ENCODE peak calls at places on chromosomes 5 and 9, in ten cellular contexts. L is Peyer's patch; C is colonic mucosa; P is AG04449; J is CD8-positive, alpha-beta T cell; Z is SK-N-SH; B is progenitor cell of endocrine pancreas; D is heart left ventricle; U is ascending aorta; F is HFF-Myc. A is an unnamed sample.

GRCh38 chr5:134006119-134006514 is 1.3 kb upstream of the VDAC1 start:
- DNase-seq in L (no peak), C (no peak), P (no peak), J (no peak), Z (no peak), B (no peak), D (no peak), U (no peak), F (no peak), A (no peak)

GRCh38 chr9:14433841-14434511 is 120.0 kb upstream of the NFIB start:
- DNase-seq in L (no peak), C (no peak), P (no peak), J (no peak), Z (no peak), B (no peak), D (peak), U (no peak), F (peak), A (no peak)

GRCh38 chr5:32202394-32202793 is 28.3 kb upstream of the GOLPH3 start:
- DNase-seq in L (no peak), C (no peak), P (peak), J (no peak), Z (no peak), B (no peak), D (no peak), U (no peak), F (no peak), A (no peak)

GRCh38 chr5:128551476-128551875 is 13.4 kb upstream of the FBN2 start:
- DNase-seq in L (no peak), C (no peak), P (no peak), J (no peak), Z (no peak), B (no peak), D (no peak), U (no peak), F (no peak), A (no peak)

GRCh38 chr9:132782106-132782505 is 96.0 kb downstream of the AK8 start:
- DNase-seq in L (no peak), C (no peak), P (no peak), J (no peak), Z (no peak), B (no peak), D (no peak), U (no peak), F (no peak), A (no peak)

GRCh38 chr5:83653669-83654068 is 67.0 kb downstream of the HAPLN1 start:
- DNase-seq in L (no peak), C (no peak), P (no peak), J (no peak), Z (no peak), B (no peak), D (no peak), U (no peak), F (no peak), A (no peak)

GRCh38 chr5:97118623-97119022 is 23.8 kb downstream of the LIX1 start:
- DNase-seq in L (no peak), C (no peak), P (no peak), J (no peak), Z (no peak), B (no peak), D (no peak), U (no peak), F (no peak), A (no peak)

GRCh38 chr9:38205279-38205678 is 136.3 kb upstream of the SHB start:
- DNase-seq in L (no peak), C (no peak), P (no peak), J (no peak), Z (no peak), B (no peak), D (no peak), U (no peak), F (no peak), A (no peak)

GRCh38 chr5:87828545-87829213 is 415.9 kb upstream of the CCNH start:
- DNase-seq in L (no peak), C (no peak), P (no peak), J (no peak), Z (no peak), B (no peak), D (no peak), U (no peak), F (no peak), A (no peak)

GRCh38 chr9:3963266-3964019 is 336.4 kb downstream of the GLIS3 start:
- DNase-seq in L (no peak), C (peak), P (no peak), J (no peak), Z (no peak), B (no peak), D (peak), U (no peak), F (peak), A (no peak)

GRCh38 chr9:114844766-114845165 is 38.9 kb upstream of the TNFSF15 start:
- DNase-seq in L (no peak), C (no peak), P (no peak), J (no peak), Z (no peak), B (no peak), D (no peak), U (no peak), F (no peak), A (no peak)

GRCh38 chr5:135569755-135570452 is 8.9 kb downstream of the CXCL14 start:
- DNase-seq in L (peak), C (no peak), P (no peak), J (no peak), Z (peak), B (peak), D (no peak), U (no peak), F (no peak), A (no peak)
- TF ChIP-seq CTCF in L (no peak), C (peak), P (peak), J (no peak), Z (peak), B (peak), D (peak), U (peak), F (peak), A (no peak)

GRCh38 chr5:135881244-135881643 is 14.4 kb downstream of the IL9 start:
- DNase-seq in L (no peak), C (no peak), P (no peak), J (no peak), Z (no peak), B (no peak), D (no peak), U (no peak), F (no peak), A (no peak)

GRCh38 chr5:135883026-135883425 is 12.6 kb downstream of the IL9 start:
- DNase-seq in L (no peak), C (no peak), P (no peak), J (no peak), Z (no peak), B (no peak), D (no peak), U (no peak), F (no peak), A (no peak)

GRCh38 chr5:135880801-135881200 is 14.8 kb downstream of the IL9 start:
- DNase-seq in L (no peak), C (no peak), P (no peak), J (no peak), Z (no peak), B (no peak), D (no peak), U (no peak), F (no peak), A (no peak)

GRCh38 chr5:135885031-135885430 is 10.6 kb downstream of the IL9 start:
- DNase-seq in L (no peak), C (no peak), P (no peak), J (no peak), Z (no peak), B (no peak), D (no peak), U (no peak), F (no peak), A (no peak)

DNA sequence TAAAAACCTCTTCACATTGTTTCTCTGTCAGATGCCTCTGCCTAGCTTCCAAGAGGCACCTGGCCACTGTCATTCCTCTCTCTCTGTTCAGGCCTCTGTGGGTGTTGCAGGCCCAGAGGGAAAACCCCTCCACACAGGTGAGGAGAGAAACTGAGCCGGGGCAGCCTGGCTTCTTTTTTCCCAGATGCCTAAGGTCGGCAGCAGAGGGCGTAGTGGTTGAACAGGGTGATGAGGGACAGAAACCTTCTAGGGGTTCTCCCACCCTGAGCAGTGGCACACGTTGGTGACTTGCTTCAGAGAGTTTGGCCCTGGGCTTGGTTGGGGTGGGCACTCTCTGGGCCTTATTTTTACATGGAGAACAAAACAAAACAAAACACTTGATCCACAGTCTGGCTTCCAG is 12.2 kb downstream of the IL9 start:
- DNase-seq in L (no peak), C (no peak), P (no peak), J (no peak), Z (no peak), B (no peak), D (no peak), U (no peak), F (no peak), A (no peak)
- TF ChIP-seq CTCF in L (no peak), C (no peak), P (no peak), J (no peak), Z (peak), B (no peak), D (no peak), U (no peak), F (no peak), A (no peak)

GRCh38 chr5:73447234-73448071 is 1.1 kb downstream of the FOXD1 start:
- DNase-seq in L (peak), C (peak), P (no peak), J (peak), Z (peak), B (peak), D (no peak), U (no peak), F (no peak), A (peak)

GRCh38 chr5:73446631-73447233 is 1.8 kb downstream of the FOXD1 start:
- DNase-seq in L (no peak), C (no peak), P (no peak), J (no peak), Z (no peak), B (no peak), D (no peak), U (no peak), F (no peak), A (no peak)

GRCh38 chr5:73448072-73448432 is 525 bp downstream of the FOXD1 start:
- DNase-seq in L (no peak), C (no peak), P (no peak), J (no peak), Z (peak), B (no peak), D (no peak), U (no peak), F (no peak), A (no peak)

GRCh38 chr5:73450041-73450598 is 1.5 kb upstream of the FOXD1 start:
- DNase-seq in L (no peak), C (no peak), P (no peak), J (no peak), Z (no peak), B (no peak), D (no peak), U (no peak), F (no peak), A (no peak)

GRCh38 chr5:73448451-73449136 is at the start of gene FOXD1:
- DNase-seq in L (peak), C (peak), P (peak), J (no peak), Z (peak), B (peak), D (peak), U (peak), F (peak), A (peak)
- TF ChIP-seq CTCF in L (no peak), C (no peak), P (peak), J (no peak), Z (no peak), B (no peak), D (no peak), U (no peak), F (no peak), A (no peak)

GRCh38 chr5:73625314-73625904 is 587 bp upstream of the ARHGEF28 start:
- DNase-seq in L (no peak), C (no peak), P (no peak), J (no peak), Z (no peak), B (no peak), D (no peak), U (no peak), F (no peak), A (no peak)

GRCh38 chr5:73624888-73625287 is 1.1 kb upstream of the ARHGEF28 start:
- DNase-seq in L (no peak), C (no peak), P (no peak), J (no peak), Z (no peak), B (no peak), D (no peak), U (no peak), F (no peak), A (no peak)

GRCh38 chr5:73626814-73627313 is 868 bp downstream of the ARHGEF28 start:
- DNase-seq in L (no peak), C (no peak), P (no peak), J (no peak), Z (no peak), B (no peak), D (no peak), U (no peak), F (no peak), A (no peak)

GRCh38 chr5:73623929-73624404 is 2.0 kb upstream of the ARHGEF28 start:
- DNase-seq in L (no peak), C (no peak), P (no peak), J (no peak), Z (no peak), B (no peak), D (no peak), U (no peak), F (no peak), A (no peak)

GRCh38 chr5:73625905-73626811 is at the start of gene ARHGEF28:
- DNase-seq in L (peak), C (peak), P (no peak), J (peak), Z (peak), B (peak), D (peak), U (peak), F (no peak), A (no peak)
- TF ChIP-seq CTCF in L (no peak), C (no peak), P (no peak), J (no peak), Z (no peak), B (no peak), D (no peak), U (no peak), F (no peak), A (no peak)

GRCh38 chr5:131281868-131282234 is 18.0 kb downstream of the CDC42SE2 start:
- DNase-seq in L (no peak), C (no peak), P (no peak), J (no peak), Z (no peak), B (no peak), D (no peak), U (no peak), F (no peak), A (no peak)
- TF ChIP-seq CTCF in L (no peak), C (no peak), P (no peak), J (no peak), Z (no peak), B (no peak), D (no peak), U (no peak), F (no peak), A (no peak)

GRCh38 chr5:82364497-82364896 is 86.3 kb upstream of the RPS23 start:
- DNase-seq in L (no peak), C (no peak), P (peak), J (no peak), Z (peak), B (no peak), D (no peak), U (no peak), F (no peak), A (no peak)
- TF ChIP-seq CTCF in L (no peak), C (peak), P (peak), J (no peak), Z (peak), B (peak), D (peak), U (peak), F (peak), A (no peak)

DNA sequence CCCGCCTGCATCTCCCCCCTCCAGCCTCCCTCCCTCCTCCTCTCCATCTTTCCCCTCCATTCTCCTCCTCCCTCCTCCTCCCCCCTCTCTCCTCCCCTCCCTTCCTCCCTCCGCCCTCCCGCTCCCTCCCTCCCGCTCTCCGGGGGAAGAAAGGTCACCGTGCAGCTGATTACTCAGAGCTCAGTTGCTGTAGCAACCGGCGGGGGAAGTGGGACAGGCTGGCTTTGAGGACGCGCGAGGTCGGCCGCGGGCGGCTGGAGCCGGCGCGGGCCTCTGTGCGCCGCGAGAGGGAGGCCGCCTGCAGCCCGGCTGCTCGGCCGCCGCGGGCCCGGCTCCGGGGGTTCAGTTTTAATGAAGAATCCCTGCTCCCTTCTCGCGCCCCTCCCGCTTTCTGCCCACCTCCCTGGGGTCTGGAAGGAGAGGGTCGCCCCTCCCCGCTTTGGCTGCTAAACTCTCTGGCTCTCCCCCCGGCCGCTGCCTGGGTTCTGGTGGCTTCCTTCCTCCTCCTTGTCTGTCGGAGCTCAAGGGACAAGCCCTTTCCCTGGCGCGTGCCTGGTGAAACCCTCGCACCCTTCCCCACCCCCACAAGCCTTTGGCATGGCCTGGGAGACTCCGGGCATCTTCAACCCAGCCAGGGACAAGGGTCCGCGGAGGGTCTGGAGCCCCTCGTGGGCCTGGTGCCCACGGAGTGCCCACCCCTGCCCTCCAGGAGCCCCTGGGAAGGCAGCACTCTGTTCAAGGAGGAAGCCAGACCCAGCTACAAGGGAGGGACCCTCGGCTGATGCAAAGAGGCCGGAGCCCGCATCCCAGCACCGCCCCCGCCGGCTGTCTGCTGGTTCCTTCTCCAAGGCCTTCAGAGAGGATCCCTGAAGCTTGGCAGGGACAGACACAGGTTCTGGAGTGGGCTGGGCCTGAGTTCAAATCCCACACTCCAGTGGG is 160.3 kb downstream of the C9orf50 start:
- DNase-seq in L (peak), C (peak), P (peak), J (peak), Z (peak), B (peak), D (peak), U (peak), F (peak), A (peak)
- TF ChIP-seq CTCF in L (no peak), C (no peak), P (peak), J (no peak), Z (no peak), B (no peak), D (no peak), U (no peak), F (no peak), A (no peak)